ENCODE peak calls at places on chromosomes 2 and 18, in six cellular contexts. One of them, this sample, is unnamed.

GRCh38 chr2:120568975-120569268 is 166.7 kb upstream of the GLI2 start:
- DNase-seq in sigmoid colon: no peak
- DNase-seq in breast epithelium: no peak
- DNase-seq in upper lobe of left lung: no peak
- DNase-seq in endothelial cell of umbilical vein: no peak
- DNase-seq in transverse colon: no peak
- DNase-seq in this sample: no peak

GRCh38 chr18:48059363-48060109 is 129.1 kb upstream of the SMAD2 start:
- DNase-seq in upper lobe of left lung: no peak
- DNase-seq in endothelial cell of umbilical vein: no peak
- DNase-seq in sigmoid colon: no peak
- DNase-seq in breast epithelium: no peak
- DNase-seq in transverse colon: no peak
- DNase-seq in this sample: no peak

GRCh38 chr2:170245312-170245711 is 67.4 kb downstream of the MYO3B start:
- DNase-seq in endothelial cell of umbilical vein: no peak
- DNase-seq in breast epithelium: no peak
- DNase-seq in sigmoid colon: no peak
- DNase-seq in upper lobe of left lung: no peak
- DNase-seq in transverse colon: no peak
- DNase-seq in this sample: no peak

GRCh38 chr2:207836526-207837133 is 66.9 kb upstream of the FZD5 start:
- DNase-seq in sigmoid colon: no peak
- DNase-seq in transverse colon: peak; percentile 55
- DNase-seq in endothelial cell of umbilical vein: no peak
- DNase-seq in upper lobe of left lung: no peak
- DNase-seq in breast epithelium: no peak
- DNase-seq in this sample: peak; percentile 46

GRCh38 chr2:98126061-98126460 is 39.1 kb downstream of the VWA3B start:
- DNase-seq in transverse colon: no peak
- DNase-seq in endothelial cell of umbilical vein: no peak
- DNase-seq in upper lobe of left lung: no peak
- DNase-seq in breast epithelium: no peak
- DNase-seq in sigmoid colon: no peak
- DNase-seq in this sample: no peak

GRCh38 chr2:15302154-15302553 is 259.0 kb downstream of the NBAS start:
- DNase-seq in upper lobe of left lung: no peak
- DNase-seq in sigmoid colon: no peak
- DNase-seq in transverse colon: no peak
- DNase-seq in endothelial cell of umbilical vein: no peak
- DNase-seq in breast epithelium: no peak
- DNase-seq in this sample: no peak

GRCh38 chr18:57466745-57467144 is 31.6 kb downstream of the ONECUT2 start:
- DNase-seq in upper lobe of left lung: no peak
- DNase-seq in endothelial cell of umbilical vein: no peak
- DNase-seq in breast epithelium: no peak
- DNase-seq in sigmoid colon: no peak
- DNase-seq in transverse colon: no peak
- DNase-seq in this sample: no peak

GRCh38 chr2:20586379-20586715 is 64.6 kb downstream of the HS1BP3 start:
- DNase-seq in transverse colon: no peak
- DNase-seq in sigmoid colon: peak; percentile 62
- DNase-seq in breast epithelium: no peak
- DNase-seq in upper lobe of left lung: no peak
- DNase-seq in endothelial cell of umbilical vein: no peak
- DNase-seq in this sample: no peak

GRCh38 chr2:157692768-157693167 is 64.1 kb upstream of the ACVR1C start:
- DNase-seq in transverse colon: no peak
- DNase-seq in upper lobe of left lung: no peak
- DNase-seq in endothelial cell of umbilical vein: no peak
- DNase-seq in breast epithelium: peak; percentile 23
- DNase-seq in sigmoid colon: no peak
- DNase-seq in this sample: no peak

GRCh38 chr2:113886479-113887383 is 3.2 kb upstream of the ACTR3 start:
- DNase-seq in upper lobe of left lung: no peak
- DNase-seq in endothelial cell of umbilical vein: no peak
- DNase-seq in sigmoid colon: no peak
- DNase-seq in transverse colon: peak; percentile 72
- DNase-seq in breast epithelium: peak; percentile 22
- DNase-seq in this sample: peak; percentile 55

GRCh38 chr2:204645018-204645775 is 99.9 kb downstream of the PARD3B start:
- DNase-seq in sigmoid colon: no peak
- DNase-seq in endothelial cell of umbilical vein: peak; percentile 56
- DNase-seq in transverse colon: no peak
- DNase-seq in upper lobe of left lung: no peak
- DNase-seq in breast epithelium: no peak
- DNase-seq in this sample: no peak

GRCh38 chr18:44474067-44474411 is 206.6 kb upstream of the SETBP1 start:
- DNase-seq in upper lobe of left lung: no peak
- DNase-seq in endothelial cell of umbilical vein: no peak
- DNase-seq in transverse colon: no peak
- DNase-seq in breast epithelium: no peak
- DNase-seq in sigmoid colon: no peak
- DNase-seq in this sample: no peak

GRCh38 chr2:188132385-188132784 is 159.3 kb upstream of the GULP1 start:
- DNase-seq in sigmoid colon: no peak
- DNase-seq in transverse colon: no peak
- DNase-seq in upper lobe of left lung: no peak
- DNase-seq in endothelial cell of umbilical vein: no peak
- DNase-seq in breast epithelium: no peak
- DNase-seq in this sample: no peak

GRCh38 chr2:86038291-86039081 is 67.2 kb downstream of the POLR1A start:
- DNase-seq in endothelial cell of umbilical vein: peak; percentile 20
- DNase-seq in upper lobe of left lung: no peak
- DNase-seq in breast epithelium: no peak
- DNase-seq in sigmoid colon: peak; percentile 69
- DNase-seq in transverse colon: peak; percentile 54
- DNase-seq in this sample: peak; percentile 21

GRCh38 chr2:143034292-143035074 is 94.7 kb upstream of the ARHGAP15 start:
- DNase-seq in breast epithelium: peak; percentile 24
- DNase-seq in upper lobe of left lung: no peak
- DNase-seq in transverse colon: peak; percentile 56
- DNase-seq in sigmoid colon: no peak
- DNase-seq in endothelial cell of umbilical vein: peak; percentile 80
- DNase-seq in this sample: peak; percentile 48

GRCh38 chr2:137005173-137005572 is 239.8 kb downstream of the THSD7B start:
- DNase-seq in transverse colon: no peak
- DNase-seq in upper lobe of left lung: no peak
- DNase-seq in endothelial cell of umbilical vein: no peak
- DNase-seq in sigmoid colon: no peak
- DNase-seq in breast epithelium: no peak
- DNase-seq in this sample: no peak

GRCh38 chr2:151570191-151570590 is 160.5 kb downstream of the RIF1 start:
- DNase-seq in sigmoid colon: no peak
- DNase-seq in breast epithelium: no peak
- DNase-seq in upper lobe of left lung: no peak
- DNase-seq in endothelial cell of umbilical vein: no peak
- DNase-seq in transverse colon: no peak
- DNase-seq in this sample: no peak

GRCh38 chr2:226118471-226119429 is 680.9 kb downstream of the IRS1 start:
- DNase-seq in breast epithelium: peak; percentile 67
- DNase-seq in upper lobe of left lung: no peak
- DNase-seq in sigmoid colon: peak; percentile 69
- DNase-seq in endothelial cell of umbilical vein: no peak
- DNase-seq in transverse colon: no peak
- DNase-seq in this sample: no peak

GRCh38 chr18:34339155-34339554 is 114.4 kb upstream of the NOL4 start:
- DNase-seq in sigmoid colon: no peak
- DNase-seq in endothelial cell of umbilical vein: no peak
- DNase-seq in breast epithelium: no peak
- DNase-seq in transverse colon: no peak
- DNase-seq in upper lobe of left lung: no peak
- DNase-seq in this sample: no peak

GRCh38 chr2:152200101-152200500 is 24.5 kb upstream of the STAM2 start:
- DNase-seq in sigmoid colon: no peak
- DNase-seq in upper lobe of left lung: no peak
- DNase-seq in transverse colon: no peak
- DNase-seq in endothelial cell of umbilical vein: no peak
- DNase-seq in breast epithelium: no peak
- DNase-seq in this sample: no peak

GRCh38 chr18:52310651-52311050 is 29.3 kb upstream of the DCC start:
- DNase-seq in transverse colon: no peak
- DNase-seq in sigmoid colon: no peak
- DNase-seq in upper lobe of left lung: no peak
- DNase-seq in breast epithelium: no peak
- DNase-seq in endothelial cell of umbilical vein: no peak
- DNase-seq in this sample: no peak

DNA sequence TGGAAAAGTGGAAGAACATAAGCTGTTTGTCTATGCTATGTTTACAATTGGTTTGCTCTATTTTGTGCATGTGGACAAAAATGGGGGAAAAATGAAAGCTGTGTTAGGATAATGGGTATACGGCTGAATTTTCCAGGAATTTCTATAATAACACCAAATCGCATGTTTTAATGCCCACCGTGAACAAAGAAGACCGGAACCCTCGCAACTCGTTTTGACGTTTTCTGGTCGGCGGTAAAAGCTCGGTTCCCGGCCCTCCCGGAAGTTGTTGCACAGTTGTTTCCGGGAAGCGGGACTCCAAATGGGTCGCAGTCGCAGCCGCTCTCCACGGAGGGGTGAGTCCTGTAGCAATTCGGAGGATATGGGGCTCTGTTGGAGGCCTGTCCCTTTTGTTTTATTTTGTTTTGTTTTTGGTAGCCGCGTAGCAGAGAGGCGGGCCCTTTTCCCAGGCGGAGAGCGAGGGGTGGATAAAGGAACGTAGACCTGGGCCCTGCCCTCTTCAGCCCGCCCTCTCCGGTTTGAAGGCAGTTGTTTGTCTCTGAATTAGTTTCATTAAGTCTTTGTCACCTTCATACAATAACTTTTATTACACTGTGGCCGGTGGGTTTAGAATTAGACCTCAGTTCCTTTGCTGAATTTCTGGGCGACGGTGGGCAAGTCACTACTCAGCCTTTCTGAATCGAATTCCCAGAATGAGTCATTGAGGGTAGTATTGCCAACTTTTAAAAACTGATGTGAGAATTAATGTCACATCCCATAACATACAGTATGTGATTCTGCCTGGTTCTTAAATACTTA is at the start of gene SNRNP27:
- DNase-seq in breast epithelium: peak; percentile 63
- DNase-seq in transverse colon: peak; percentile 84
- DNase-seq in upper lobe of left lung: peak; percentile 30
- DNase-seq in sigmoid colon: peak; percentile 89
- DNase-seq in endothelial cell of umbilical vein: peak; percentile 70
- DNase-seq in this sample: peak; percentile 79
- TF ChIP-seq POLR2A in breast epithelium: peak; percentile 41
- TF ChIP-seq POLR2A in transverse colon: peak; percentile 57
- TF ChIP-seq POLR2A in upper lobe of left lung: peak; percentile 26
- TF ChIP-seq POLR2A in sigmoid colon: peak; percentile 48
- TF ChIP-seq POLR2A in endothelial cell of umbilical vein: peak; percentile 85
- TF ChIP-seq POLR2A in this sample: no peak

GRCh38 chr2:145725876-145726275 is 1206.0 kb upstream of the ZEB2 start:
- DNase-seq in endothelial cell of umbilical vein: no peak
- DNase-seq in breast epithelium: no peak
- DNase-seq in upper lobe of left lung: no peak
- DNase-seq in transverse colon: no peak
- DNase-seq in sigmoid colon: no peak
- DNase-seq in this sample: no peak

GRCh38 chr2:145731467-145731866 is 1211.5 kb upstream of the ZEB2 start:
- DNase-seq in breast epithelium: no peak
- DNase-seq in transverse colon: no peak
- DNase-seq in endothelial cell of umbilical vein: no peak
- DNase-seq in upper lobe of left lung: no peak
- DNase-seq in sigmoid colon: no peak
- DNase-seq in this sample: no peak

GRCh38 chr2:145724499-145724898 is 1204.6 kb upstream of the ZEB2 start:
- DNase-seq in sigmoid colon: no peak
- DNase-seq in upper lobe of left lung: no peak
- DNase-seq in breast epithelium: no peak
- DNase-seq in transverse colon: no peak
- DNase-seq in endothelial cell of umbilical vein: no peak
- DNase-seq in this sample: no peak

GRCh38 chr2:145729481-145729880 is 1209.6 kb upstream of the ZEB2 start:
- DNase-seq in transverse colon: no peak
- DNase-seq in breast epithelium: no peak
- DNase-seq in upper lobe of left lung: no peak
- DNase-seq in sigmoid colon: no peak
- DNase-seq in endothelial cell of umbilical vein: no peak
- DNase-seq in this sample: no peak

GRCh38 chr2:145729993-145730770 is 1210.3 kb upstream of the ZEB2 start:
- DNase-seq in endothelial cell of umbilical vein: no peak
- DNase-seq in upper lobe of left lung: no peak
- DNase-seq in breast epithelium: no peak
- DNase-seq in transverse colon: no peak
- DNase-seq in sigmoid colon: no peak
- DNase-seq in this sample: no peak
- TF ChIP-seq POLR2AphosphoS5 in endothelial cell of umbilical vein: no peak
- TF ChIP-seq POLR2AphosphoS5 in upper lobe of left lung: no peak
- TF ChIP-seq POLR2AphosphoS5 in breast epithelium: no peak
- TF ChIP-seq POLR2AphosphoS5 in transverse colon: no peak
- TF ChIP-seq POLR2AphosphoS5 in sigmoid colon: no peak
- TF ChIP-seq POLR2AphosphoS5 in this sample: no peak

DNA sequence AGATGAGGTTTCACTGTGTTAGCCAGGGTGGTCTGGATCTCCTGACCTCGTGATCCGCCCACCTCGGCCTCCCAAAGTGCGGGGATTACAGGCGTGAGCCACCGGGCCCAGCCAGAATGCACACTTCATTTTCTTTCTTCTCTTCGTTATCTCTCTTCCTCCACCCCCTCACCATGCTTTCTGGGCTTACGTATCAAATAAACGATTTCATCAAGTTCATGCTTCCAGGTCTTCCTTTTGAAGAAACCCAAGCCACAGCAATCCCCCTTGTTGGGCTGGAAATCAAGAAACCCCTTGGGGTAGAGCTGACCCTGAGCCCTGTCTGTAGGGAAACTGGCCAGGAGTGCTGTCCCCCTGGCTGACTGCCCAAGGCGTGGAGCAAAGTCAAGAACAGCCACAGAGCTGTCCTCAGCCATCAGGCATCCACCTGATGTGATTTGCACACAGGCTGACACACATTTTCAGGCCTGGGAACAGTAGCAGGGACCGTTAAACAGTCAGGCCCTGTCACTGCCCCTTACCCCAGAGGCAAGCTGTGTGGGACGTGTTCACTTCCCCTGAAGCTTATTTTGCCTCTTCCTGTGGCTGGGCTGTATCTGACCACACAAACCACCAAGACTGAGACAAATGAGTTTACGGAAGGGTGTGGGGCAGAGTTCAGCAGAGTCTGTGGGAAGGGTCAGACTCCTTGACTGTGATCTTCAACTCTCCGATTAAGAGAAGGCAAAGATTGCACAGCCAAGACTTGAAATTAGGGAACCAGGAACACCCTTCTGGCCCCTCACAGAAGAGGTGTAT is 15.1 kb upstream of the NMUR1 start:
- DNase-seq in endothelial cell of umbilical vein: peak; percentile 35
- DNase-seq in breast epithelium: no peak
- DNase-seq in upper lobe of left lung: no peak
- DNase-seq in transverse colon: peak; percentile 69
- DNase-seq in sigmoid colon: no peak
- DNase-seq in this sample: peak; percentile 50
- TF ChIP-seq POLR2A in endothelial cell of umbilical vein: no peak
- TF ChIP-seq POLR2A in breast epithelium: no peak
- TF ChIP-seq POLR2A in upper lobe of left lung: no peak
- TF ChIP-seq POLR2A in transverse colon: no peak
- TF ChIP-seq POLR2A in sigmoid colon: no peak
- TF ChIP-seq POLR2A in this sample: no peak

DNA sequence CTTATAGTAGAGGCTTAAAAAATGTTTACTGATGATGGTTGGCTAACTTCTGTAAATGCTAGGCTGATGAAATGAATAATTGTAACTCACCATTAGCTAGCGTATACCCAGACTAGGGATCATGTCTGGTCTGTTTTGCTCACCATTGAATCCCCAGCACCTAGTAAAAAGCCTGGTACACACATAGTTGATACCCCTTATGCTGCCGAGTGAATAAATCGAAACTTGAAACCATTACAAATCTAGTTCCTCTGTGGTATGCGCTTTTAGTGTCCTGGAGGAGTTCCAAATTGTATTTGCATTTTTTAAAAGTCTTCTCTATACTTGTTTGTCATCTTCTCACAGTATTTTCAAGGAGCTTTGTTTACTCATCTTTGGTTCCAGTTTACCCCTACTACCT is 1.3 kb downstream of the TAF1B start:
- DNase-seq in transverse colon: no peak
- DNase-seq in sigmoid colon: no peak
- DNase-seq in upper lobe of left lung: no peak
- DNase-seq in endothelial cell of umbilical vein: no peak
- DNase-seq in breast epithelium: no peak
- DNase-seq in this sample: no peak
- TF ChIP-seq POLR2AphosphoS5 in transverse colon: no peak
- TF ChIP-seq POLR2AphosphoS5 in sigmoid colon: no peak
- TF ChIP-seq POLR2AphosphoS5 in upper lobe of left lung: no peak
- TF ChIP-seq POLR2AphosphoS5 in endothelial cell of umbilical vein: no peak
- TF ChIP-seq POLR2AphosphoS5 in breast epithelium: no peak
- TF ChIP-seq POLR2AphosphoS5 in this sample: no peak

This sample was measured in stomach.